ENCODE peak calls at places on chromosomes 1 and 21, in five cellular contexts. One of them, this sample, is unnamed.

GRCh38 chr1:22932803-22933470 is 39.7 kb downstream of the LACTBL1 start:
- DNase-seq in SJSA1: no peak
- DNase-seq in amygdala: no peak
- DNase-seq in stimulated activated naive B cell treated with anti-CD40 and anti-IgM and Interleukin-4, amounts not matched to agents 10 μg/mL and 1 μg/mL and 100 μg/mL, for 72 hours: no peak
- DNase-seq in T-helper 1 cell: no peak
- DNase-seq in this sample: peak

GRCh38 chr1:93033029-93033428 is 46.1 kb upstream of the MTF2 start:
- DNase-seq in amygdala: no peak
- DNase-seq in T-helper 1 cell: no peak
- DNase-seq in SJSA1: no peak
- DNase-seq in stimulated activated naive B cell treated with anti-CD40 and anti-IgM and Interleukin-4, amounts not matched to agents 10 μg/mL and 1 μg/mL and 100 μg/mL, for 72 hours: no peak
- DNase-seq in this sample: no peak

GRCh38 chr1:58824753-58825389 is 41.0 kb upstream of the JUN start:
- DNase-seq in T-helper 1 cell: no peak
- DNase-seq in SJSA1: no peak
- DNase-seq in stimulated activated naive B cell treated with anti-CD40 and anti-IgM and Interleukin-4, amounts not matched to agents 10 μg/mL and 1 μg/mL and 100 μg/mL, for 72 hours: no peak
- DNase-seq in amygdala: no peak
- DNase-seq in this sample: no peak

GRCh38 chr21:41769106-41769505 is 2.3 kb upstream of the RIPK4 start:
- DNase-seq in T-helper 1 cell: no peak
- DNase-seq in stimulated activated naive B cell treated with anti-CD40 and anti-IgM and Interleukin-4, amounts not matched to agents 10 μg/mL and 1 μg/mL and 100 μg/mL, for 72 hours: no peak
- DNase-seq in SJSA1: no peak
- DNase-seq in amygdala: no peak
- DNase-seq in this sample: no peak

GRCh38 chr1:93681549-93682412 is at the start of gene BCAR3:
- DNase-seq in stimulated activated naive B cell treated with anti-CD40 and anti-IgM and Interleukin-4, amounts not matched to agents 10 μg/mL and 1 μg/mL and 100 μg/mL, for 72 hours: peak
- DNase-seq in SJSA1: peak
- DNase-seq in amygdala: no peak
- DNase-seq in T-helper 1 cell: no peak
- DNase-seq in this sample: peak

GRCh38 chr1:234600418-234601216 is 9.4 kb downstream of the IRF2BP2 start:
- DNase-seq in SJSA1: no peak
- DNase-seq in amygdala: no peak
- DNase-seq in T-helper 1 cell: no peak
- DNase-seq in stimulated activated naive B cell treated with anti-CD40 and anti-IgM and Interleukin-4, amounts not matched to agents 10 μg/mL and 1 μg/mL and 100 μg/mL, for 72 hours: no peak
- DNase-seq in this sample: no peak

GRCh38 chr21:43289442-43289841 is 120.6 kb downstream of the CRYAA start:
- DNase-seq in stimulated activated naive B cell treated with anti-CD40 and anti-IgM and Interleukin-4, amounts not matched to agents 10 μg/mL and 1 μg/mL and 100 μg/mL, for 72 hours: no peak
- DNase-seq in amygdala: no peak
- DNase-seq in T-helper 1 cell: no peak
- DNase-seq in SJSA1: no peak
- DNase-seq in this sample: no peak

GRCh38 chr1:66944330-66945274 is 19.8 kb downstream of the MIER1 start:
- DNase-seq in SJSA1: peak
- DNase-seq in amygdala: no peak
- DNase-seq in T-helper 1 cell: no peak
- DNase-seq in stimulated activated naive B cell treated with anti-CD40 and anti-IgM and Interleukin-4, amounts not matched to agents 10 μg/mL and 1 μg/mL and 100 μg/mL, for 72 hours: no peak
- DNase-seq in this sample: no peak

GRCh38 chr1:24266398-24266941 is 52.7 kb upstream of the GRHL3 start:
- DNase-seq in T-helper 1 cell: no peak
- DNase-seq in SJSA1: peak
- DNase-seq in amygdala: no peak
- DNase-seq in stimulated activated naive B cell treated with anti-CD40 and anti-IgM and Interleukin-4, amounts not matched to agents 10 μg/mL and 1 μg/mL and 100 μg/mL, for 72 hours: no peak
- DNase-seq in this sample: no peak

GRCh38 chr1:228457017-228457395 is 30.2 kb upstream of the RNF187 start:
- DNase-seq in amygdala: no peak
- DNase-seq in SJSA1: no peak
- DNase-seq in stimulated activated naive B cell treated with anti-CD40 and anti-IgM and Interleukin-4, amounts not matched to agents 10 μg/mL and 1 μg/mL and 100 μg/mL, for 72 hours: no peak
- DNase-seq in T-helper 1 cell: no peak
- DNase-seq in this sample: peak

GRCh38 chr1:197268012-197268411 is at the start of gene CRB1:
- DNase-seq in stimulated activated naive B cell treated with anti-CD40 and anti-IgM and Interleukin-4, amounts not matched to agents 10 μg/mL and 1 μg/mL and 100 μg/mL, for 72 hours: no peak
- DNase-seq in SJSA1: no peak
- DNase-seq in T-helper 1 cell: no peak
- DNase-seq in amygdala: no peak
- DNase-seq in this sample: no peak

GRCh38 chr1:170562644-170563338 is 30.8 kb downstream of the GORAB start:
- DNase-seq in SJSA1: peak
- DNase-seq in amygdala: no peak
- DNase-seq in T-helper 1 cell: no peak
- DNase-seq in stimulated activated naive B cell treated with anti-CD40 and anti-IgM and Interleukin-4, amounts not matched to agents 10 μg/mL and 1 μg/mL and 100 μg/mL, for 72 hours: no peak
- DNase-seq in this sample: no peak

GRCh38 chr1:116352349-116352813 is 20.7 kb upstream of the ATP1A1 start:
- DNase-seq in stimulated activated naive B cell treated with anti-CD40 and anti-IgM and Interleukin-4, amounts not matched to agents 10 μg/mL and 1 μg/mL and 100 μg/mL, for 72 hours: no peak
- DNase-seq in T-helper 1 cell: no peak
- DNase-seq in amygdala: no peak
- DNase-seq in SJSA1: no peak
- DNase-seq in this sample: no peak

GRCh38 chr1:181140398-181140797 is 51.9 kb downstream of the IER5 start:
- DNase-seq in amygdala: no peak
- DNase-seq in T-helper 1 cell: no peak
- DNase-seq in SJSA1: no peak
- DNase-seq in stimulated activated naive B cell treated with anti-CD40 and anti-IgM and Interleukin-4, amounts not matched to agents 10 μg/mL and 1 μg/mL and 100 μg/mL, for 72 hours: no peak
- DNase-seq in this sample: no peak

GRCh38 chr1:11831945-11832725 is 15.4 kb downstream of the NPPA start:
- DNase-seq in stimulated activated naive B cell treated with anti-CD40 and anti-IgM and Interleukin-4, amounts not matched to agents 10 μg/mL and 1 μg/mL and 100 μg/mL, for 72 hours: no peak
- DNase-seq in SJSA1: no peak
- DNase-seq in T-helper 1 cell: no peak
- DNase-seq in amygdala: no peak
- DNase-seq in this sample: no peak

GRCh38 chr1:152182942-152183341 is 23.9 kb upstream of the RPTN start:
- DNase-seq in SJSA1: peak
- DNase-seq in stimulated activated naive B cell treated with anti-CD40 and anti-IgM and Interleukin-4, amounts not matched to agents 10 μg/mL and 1 μg/mL and 100 μg/mL, for 72 hours: no peak
- DNase-seq in amygdala: no peak
- DNase-seq in T-helper 1 cell: no peak
- DNase-seq in this sample: no peak

GRCh38 chr1:1324524-1325287 is at the start of the genes CPTP and INTS11:
- DNase-seq in stimulated activated naive B cell treated with anti-CD40 and anti-IgM and Interleukin-4, amounts not matched to agents 10 μg/mL and 1 μg/mL and 100 μg/mL, for 72 hours: peak
- DNase-seq in SJSA1: peak
- DNase-seq in amygdala: peak
- DNase-seq in T-helper 1 cell: peak
- DNase-seq in this sample: peak

GRCh38 chr1:193113258-193113991 is 8.2 kb upstream of the GLRX2 start:
- DNase-seq in T-helper 1 cell: no peak
- DNase-seq in stimulated activated naive B cell treated with anti-CD40 and anti-IgM and Interleukin-4, amounts not matched to agents 10 μg/mL and 1 μg/mL and 100 μg/mL, for 72 hours: no peak
- DNase-seq in amygdala: no peak
- DNase-seq in SJSA1: no peak
- DNase-seq in this sample: no peak

GRCh38 chr1:29835486-29836273 is 599.4 kb downstream of the PTPRU start:
- DNase-seq in SJSA1: no peak
- DNase-seq in T-helper 1 cell: no peak
- DNase-seq in amygdala: no peak
- DNase-seq in stimulated activated naive B cell treated with anti-CD40 and anti-IgM and Interleukin-4, amounts not matched to agents 10 μg/mL and 1 μg/mL and 100 μg/mL, for 72 hours: no peak
- DNase-seq in this sample: no peak

GRCh38 chr1:94898486-94899385 is 28.2 kb downstream of the CNN3 start:
- DNase-seq in stimulated activated naive B cell treated with anti-CD40 and anti-IgM and Interleukin-4, amounts not matched to agents 10 μg/mL and 1 μg/mL and 100 μg/mL, for 72 hours: no peak
- DNase-seq in SJSA1: no peak
- DNase-seq in amygdala: no peak
- DNase-seq in T-helper 1 cell: no peak
- DNase-seq in this sample: no peak

GRCh38 chr21:33734326-33734725 is 92.0 kb downstream of the ITSN1 start:
- DNase-seq in stimulated activated naive B cell treated with anti-CD40 and anti-IgM and Interleukin-4, amounts not matched to agents 10 μg/mL and 1 μg/mL and 100 μg/mL, for 72 hours: no peak
- DNase-seq in amygdala: no peak
- DNase-seq in T-helper 1 cell: no peak
- DNase-seq in SJSA1: no peak
- DNase-seq in this sample: no peak

GRCh38 chr1:171405391-171405714 is 80.0 kb upstream of the PRRC2C start:
- DNase-seq in stimulated activated naive B cell treated with anti-CD40 and anti-IgM and Interleukin-4, amounts not matched to agents 10 μg/mL and 1 μg/mL and 100 μg/mL, for 72 hours: no peak
- DNase-seq in T-helper 1 cell: no peak
- DNase-seq in amygdala: no peak
- DNase-seq in SJSA1: no peak
- DNase-seq in this sample: no peak

This sample was measured in germinal center.